ENCODE peak calls at places on chromosomes 13 and 19, in five cellular contexts. One of them, this sample, is unnamed.

GRCh38 chr13:33487575-33488243 is 202.2 kb upstream of the STARD13 start:
- DNase-seq in HFF-Myc: no peak
- DNase-seq in AG10803: peak
- DNase-seq in endodermal cell: peak
- DNase-seq in astrocyte: no peak
- DNase-seq in this sample: peak

GRCh38 chr19:18029617-18030338 is 21.8 kb downstream of the ARRDC2 start:
- DNase-seq in HFF-Myc: no peak
- DNase-seq in AG10803: peak
- DNase-seq in endodermal cell: no peak
- DNase-seq in astrocyte: no peak
- DNase-seq in this sample: peak

GRCh38 chr13:89324582-89324981 is 1653.4 kb downstream of the SLITRK5 start:
- DNase-seq in HFF-Myc: no peak
- DNase-seq in AG10803: no peak
- DNase-seq in endodermal cell: no peak
- DNase-seq in astrocyte: no peak
- DNase-seq in this sample: no peak

GRCh38 chr19:1923319-1923718 is 17.7 kb upstream of the CSNK1G2 start:
- DNase-seq in HFF-Myc: no peak
- DNase-seq in AG10803: no peak
- DNase-seq in endodermal cell: no peak
- DNase-seq in astrocyte: no peak
- DNase-seq in this sample: no peak

GRCh38 chr13:112249644-112250610 is 126.2 kb upstream of the SPACA7 start:
- DNase-seq in HFF-Myc: no peak
- DNase-seq in AG10803: no peak
- DNase-seq in endodermal cell: peak
- DNase-seq in astrocyte: no peak
- DNase-seq in this sample: no peak

GRCh38 chr13:29567411-29567810 is 28.1 kb downstream of the SLC7A1 start:
- DNase-seq in HFF-Myc: no peak
- DNase-seq in AG10803: no peak
- DNase-seq in endodermal cell: peak
- DNase-seq in astrocyte: no peak
- DNase-seq in this sample: no peak

GRCh38 chr19:10010247-10010691 is at the start of gene COL5A3:
- DNase-seq in HFF-Myc: no peak
- DNase-seq in AG10803: peak
- DNase-seq in endodermal cell: peak
- DNase-seq in astrocyte: no peak
- DNase-seq in this sample: peak

GRCh38 chr13:30002577-30002976 is 152.2 kb upstream of the UBL3 start:
- DNase-seq in HFF-Myc: no peak
- DNase-seq in AG10803: peak
- DNase-seq in endodermal cell: no peak
- DNase-seq in astrocyte: peak
- DNase-seq in this sample: peak

GRCh38 chr19:13644648-13645047 is 119.7 kb upstream of the MRI1 start:
- DNase-seq in HFF-Myc: no peak
- DNase-seq in AG10803: no peak
- DNase-seq in endodermal cell: no peak
- DNase-seq in astrocyte: no peak
- DNase-seq in this sample: no peak

GRCh38 chr13:97979556-97979955 is 26.1 kb downstream of the IPO5 start:
- DNase-seq in HFF-Myc: no peak
- DNase-seq in AG10803: no peak
- DNase-seq in endodermal cell: no peak
- DNase-seq in astrocyte: no peak
- DNase-seq in this sample: no peak

GRCh38 chr19:33143897-33144405 is 12.0 kb downstream of the WDR88 start:
- DNase-seq in HFF-Myc: no peak
- DNase-seq in AG10803: peak
- DNase-seq in endodermal cell: peak
- DNase-seq in astrocyte: no peak
- DNase-seq in this sample: peak

GRCh38 chr13:43528992-43529391 is 257.8 kb downstream of the ENOX1 start:
- DNase-seq in HFF-Myc: no peak
- DNase-seq in AG10803: peak
- DNase-seq in endodermal cell: no peak
- DNase-seq in astrocyte: no peak
- DNase-seq in this sample: no peak

GRCh38 chr13:69287050-69287698 is 820.5 kb upstream of the ATXN8OS start:
- DNase-seq in HFF-Myc: no peak
- DNase-seq in AG10803: no peak
- DNase-seq in endodermal cell: no peak
- DNase-seq in astrocyte: no peak
- DNase-seq in this sample: no peak

GRCh38 chr13:40789275-40790231 is at the start of gene SLC25A15:
- DNase-seq in HFF-Myc: no peak
- DNase-seq in AG10803: peak
- DNase-seq in endodermal cell: peak
- DNase-seq in astrocyte: peak
- DNase-seq in this sample: peak

GRCh38 chr19:1128111-1128510 is 24.3 kb downstream of the GPX4 start:
- DNase-seq in HFF-Myc: no peak
- DNase-seq in AG10803: no peak
- DNase-seq in endodermal cell: no peak
- DNase-seq in astrocyte: no peak
- DNase-seq in this sample: no peak

GRCh38 chr19:45468159-45468651 is 409 bp downstream of the FOSB start:
- DNase-seq in HFF-Myc: no peak
- DNase-seq in AG10803: peak
- DNase-seq in endodermal cell: peak
- DNase-seq in astrocyte: no peak
- DNase-seq in this sample: no peak

GRCh38 chr19:45469132-45469834 is 1.5 kb downstream of the FOSB start:
- DNase-seq in HFF-Myc: no peak
- DNase-seq in AG10803: peak
- DNase-seq in endodermal cell: peak
- DNase-seq in astrocyte: peak
- DNase-seq in this sample: peak

GRCh38 chr19:45468803-45469131 is 971 bp downstream of the FOSB start:
- DNase-seq in HFF-Myc: no peak
- DNase-seq in AG10803: no peak
- DNase-seq in endodermal cell: no peak
- DNase-seq in astrocyte: no peak
- DNase-seq in this sample: no peak

GRCh38 chr19:45467115-45467455 is 711 bp upstream of the FOSB start:
- DNase-seq in HFF-Myc: no peak
- DNase-seq in AG10803: peak
- DNase-seq in endodermal cell: no peak
- DNase-seq in astrocyte: no peak
- DNase-seq in this sample: no peak

DNA sequence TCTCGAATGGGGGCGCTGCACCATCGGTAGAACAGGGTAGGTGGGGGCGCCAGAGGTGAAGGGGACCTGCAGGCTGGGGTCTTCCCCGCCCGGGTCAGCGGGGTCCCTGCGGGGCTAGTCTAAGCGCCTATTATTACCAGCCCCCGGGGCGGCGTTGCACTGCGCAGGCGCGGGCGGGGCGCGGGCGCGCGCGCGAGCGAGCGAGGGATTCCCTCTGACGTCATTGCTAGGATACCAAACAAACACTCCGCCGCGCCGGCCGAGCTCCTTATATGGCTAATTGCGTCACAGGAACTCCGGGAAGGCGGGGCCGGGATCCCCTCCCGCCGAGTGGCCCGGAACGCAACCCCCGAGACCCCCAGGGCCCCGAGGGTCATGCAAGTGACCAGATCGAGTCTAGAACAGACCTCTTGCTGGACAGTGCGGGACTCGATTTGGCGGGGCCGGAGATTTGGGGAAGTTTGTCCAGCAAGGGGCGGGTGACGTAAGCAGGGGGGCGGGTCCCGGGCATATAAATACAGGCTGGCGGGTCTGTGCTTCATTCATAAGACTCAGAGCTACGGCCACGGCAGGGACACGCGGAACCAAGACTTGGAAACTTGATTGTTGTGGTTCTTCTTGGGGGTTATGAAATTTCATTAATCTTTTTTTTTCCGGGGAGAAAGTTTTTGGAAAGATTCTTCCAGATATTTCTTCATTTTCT is at the start of gene FOSB:
- DNase-seq in HFF-Myc: peak
- DNase-seq in AG10803: peak
- DNase-seq in endodermal cell: peak
- DNase-seq in astrocyte: peak
- DNase-seq in this sample: peak
- TF ChIP-seq CTCF in HFF-Myc: no peak
- TF ChIP-seq CTCF in AG10803: peak
- TF ChIP-seq CTCF in endodermal cell: peak
- TF ChIP-seq CTCF in astrocyte: no peak
- TF ChIP-seq CTCF in this sample: no peak

GRCh38 chr19:20153281-20153680 is 13.7 kb upstream of the ZNF486 start:
- DNase-seq in HFF-Myc: no peak
- DNase-seq in AG10803: no peak
- DNase-seq in endodermal cell: no peak
- DNase-seq in astrocyte: no peak
- DNase-seq in this sample: no peak

GRCh38 chr19:20151617-20152145 is 15.3 kb upstream of the ZNF486 start:
- DNase-seq in HFF-Myc: no peak
- DNase-seq in AG10803: no peak
- DNase-seq in endodermal cell: no peak
- DNase-seq in astrocyte: no peak
- DNase-seq in this sample: no peak

GRCh38 chr19:20154636-20155035 is 12.4 kb upstream of the ZNF486 start:
- DNase-seq in HFF-Myc: no peak
- DNase-seq in AG10803: no peak
- DNase-seq in endodermal cell: no peak
- DNase-seq in astrocyte: no peak
- DNase-seq in this sample: no peak
- H3K4me3 ChIP-seq in HFF-Myc: no peak
- H3K4me3 ChIP-seq in AG10803: no peak
- H3K4me3 ChIP-seq in endodermal cell: no peak
- H3K4me3 ChIP-seq in astrocyte: no peak
- H3K4me3 ChIP-seq in this sample: no peak

DNA sequence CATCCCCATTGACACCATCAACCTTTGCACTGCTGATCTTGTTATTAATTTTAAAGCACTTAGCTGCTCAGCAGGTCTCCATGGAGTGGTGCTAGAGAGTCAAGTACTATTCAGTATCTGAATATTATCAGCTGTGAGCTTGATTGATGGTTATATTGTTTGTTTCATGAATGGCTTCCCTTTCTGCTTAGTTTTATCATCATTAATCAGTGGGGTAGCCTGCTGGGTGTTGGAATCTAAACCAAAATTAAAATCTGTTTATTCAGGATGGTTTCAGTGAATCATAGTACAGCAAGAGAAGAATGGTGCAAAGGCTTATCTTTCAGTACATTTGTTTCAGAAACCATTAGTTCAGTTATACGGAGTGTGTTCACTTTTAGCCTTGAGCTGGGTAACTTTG is 42.5 kb upstream of the SCEL start:
- DNase-seq in HFF-Myc: no peak
- DNase-seq in AG10803: no peak
- DNase-seq in endodermal cell: no peak
- DNase-seq in astrocyte: peak
- DNase-seq in this sample: peak
- TF ChIP-seq CTCF in HFF-Myc: peak
- TF ChIP-seq CTCF in AG10803: peak
- TF ChIP-seq CTCF in endodermal cell: peak
- TF ChIP-seq CTCF in astrocyte: peak
- TF ChIP-seq CTCF in this sample: peak

GRCh38 chr19:52527954-52528326 is 472 bp downstream of the ZNF808 start:
- DNase-seq in HFF-Myc: no peak
- DNase-seq in AG10803: peak
- DNase-seq in endodermal cell: peak
- DNase-seq in astrocyte: no peak
- DNase-seq in this sample: no peak
- H3K4me3 ChIP-seq in HFF-Myc: peak
- H3K4me3 ChIP-seq in AG10803: peak
- H3K4me3 ChIP-seq in endodermal cell: peak
- H3K4me3 ChIP-seq in astrocyte: peak
- H3K4me3 ChIP-seq in this sample: peak

DNA sequence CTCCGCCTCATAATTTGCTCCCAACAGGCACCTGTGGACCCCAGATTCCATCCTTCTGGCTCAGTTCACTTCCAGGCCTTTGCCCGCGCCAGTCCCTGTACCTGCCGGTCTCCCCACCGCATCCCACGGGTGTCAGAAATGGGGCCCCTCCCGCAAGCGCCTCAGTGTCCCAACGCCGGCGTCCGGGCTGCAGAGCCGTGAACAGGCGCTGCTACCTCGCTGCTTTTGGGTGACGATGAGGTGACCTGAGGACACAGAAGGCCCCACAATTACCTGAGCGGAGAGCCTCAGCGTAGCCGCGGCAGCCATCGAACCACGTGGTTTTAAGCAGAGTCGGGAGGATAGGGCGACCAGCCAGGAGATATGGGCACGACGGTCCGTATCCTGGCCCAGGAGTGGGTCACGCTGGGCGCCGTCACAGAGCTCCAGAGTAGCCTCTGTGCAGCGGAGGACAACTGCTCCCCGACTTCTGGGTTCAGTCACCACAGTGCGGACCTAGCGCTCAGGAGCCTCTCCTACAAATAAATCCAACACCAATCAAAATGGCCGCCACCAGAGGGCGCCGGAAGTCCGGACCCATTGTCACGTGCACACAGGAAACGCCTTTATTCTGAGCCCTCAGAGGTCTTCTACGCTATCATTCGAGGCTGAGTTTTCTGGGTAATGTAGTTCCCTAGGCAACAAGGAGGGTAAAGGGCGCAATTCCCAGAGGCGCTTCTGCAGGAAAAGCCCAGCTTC is at the start of gene ZNF814:
- DNase-seq in HFF-Myc: peak
- DNase-seq in AG10803: peak
- DNase-seq in endodermal cell: peak
- DNase-seq in astrocyte: peak
- DNase-seq in this sample: peak
- TF ChIP-seq CTCF in HFF-Myc: peak
- TF ChIP-seq CTCF in AG10803: peak
- TF ChIP-seq CTCF in endodermal cell: peak
- TF ChIP-seq CTCF in astrocyte: peak
- TF ChIP-seq CTCF in this sample: peak

DNA sequence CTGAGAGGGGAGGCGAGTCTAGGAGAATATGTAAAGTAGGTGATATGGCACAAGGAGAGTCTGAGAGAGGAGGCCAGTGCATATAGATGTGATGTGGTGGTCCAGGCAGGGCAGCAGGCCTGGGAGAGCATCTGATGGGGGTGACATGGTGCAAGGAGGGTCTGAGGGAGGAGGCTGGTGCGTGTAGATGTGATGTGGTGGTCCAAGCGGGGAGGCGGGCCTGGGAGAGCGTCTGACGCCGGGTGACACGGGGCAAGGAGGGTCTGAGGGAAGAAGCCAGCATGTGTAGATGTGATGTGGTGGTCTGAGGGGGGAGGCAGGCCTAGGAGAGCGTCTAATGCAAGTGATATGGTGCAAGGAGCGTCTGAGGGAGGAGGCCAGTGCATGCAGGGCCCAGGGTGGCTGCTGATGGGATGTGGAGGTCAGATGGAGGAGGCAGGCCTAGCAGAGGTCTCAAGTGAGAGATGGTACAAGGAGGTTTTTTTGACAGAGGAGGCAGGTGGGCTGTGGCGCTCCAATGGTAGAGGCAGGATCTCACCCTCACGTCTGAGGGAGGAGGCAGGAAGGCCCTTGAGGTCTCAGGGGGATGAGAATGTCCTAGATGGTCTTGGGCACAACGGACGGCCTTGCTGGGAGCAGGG is 16.2 kb downstream of the NFIC start:
- DNase-seq in HFF-Myc: no peak
- DNase-seq in AG10803: no peak
- DNase-seq in endodermal cell: peak
- DNase-seq in astrocyte: no peak
- DNase-seq in this sample: no peak
- H3K4me3 ChIP-seq in HFF-Myc: no peak
- H3K4me3 ChIP-seq in AG10803: no peak
- H3K4me3 ChIP-seq in endodermal cell: no peak
- H3K4me3 ChIP-seq in astrocyte: no peak
- H3K4me3 ChIP-seq in this sample: no peak

GRCh38 chr13:27965740-27966640 is 3.1 kb downstream of the CDX2 start:
- DNase-seq in HFF-Myc: no peak
- DNase-seq in AG10803: no peak
- DNase-seq in endodermal cell: peak
- DNase-seq in astrocyte: no peak
- DNase-seq in this sample: no peak
- TF ChIP-seq CTCF in HFF-Myc: no peak
- TF ChIP-seq CTCF in AG10803: no peak
- TF ChIP-seq CTCF in endodermal cell: peak
- TF ChIP-seq CTCF in astrocyte: no peak
- TF ChIP-seq CTCF in this sample: no peak

This sample was measured in fibroblast of pulmonary artery.